ENCODE peak calls at places on chromosomes 3 and 15, in seven cellular contexts. One of them, this sample, is unnamed.

GRCh38 chr3:184471439-184471838 is 90.1 kb upstream of the EPHB3 start:
- DNase-seq in fibroblast of pulmonary artery: no peak
- DNase-seq in cardiac fibroblast: no peak
- DNase-seq in psoas muscle: no peak
- DNase-seq in NB4: no peak
- DNase-seq in dorsolateral prefrontal cortex: no peak
- DNase-seq in upper lobe of right lung: no peak
- DNase-seq in this sample: no peak

GRCh38 chr3:40852712-40853111 is 328.0 kb downstream of the ZNF621 start:
- DNase-seq in fibroblast of pulmonary artery: no peak
- DNase-seq in cardiac fibroblast: no peak
- DNase-seq in psoas muscle: no peak
- DNase-seq in NB4: no peak
- DNase-seq in dorsolateral prefrontal cortex: no peak
- DNase-seq in upper lobe of right lung: no peak
- DNase-seq in this sample: no peak

GRCh38 chr3:194817592-194818325 is 132.1 kb downstream of the FAM43A start:
- DNase-seq in fibroblast of pulmonary artery: no peak
- DNase-seq in cardiac fibroblast: no peak
- DNase-seq in psoas muscle: no peak
- DNase-seq in NB4: no peak
- DNase-seq in dorsolateral prefrontal cortex: no peak
- DNase-seq in upper lobe of right lung: peak
- DNase-seq in this sample: no peak

GRCh38 chr3:117688583-117688982 is 979.0 kb downstream of the TUSC7 start:
- DNase-seq in fibroblast of pulmonary artery: no peak
- DNase-seq in cardiac fibroblast: no peak
- DNase-seq in psoas muscle: no peak
- DNase-seq in NB4: no peak
- DNase-seq in dorsolateral prefrontal cortex: no peak
- DNase-seq in upper lobe of right lung: no peak
- DNase-seq in this sample: no peak

GRCh38 chr3:128341659-128342395 is 124.9 kb downstream of the DNAJB8 start:
- DNase-seq in fibroblast of pulmonary artery: no peak
- DNase-seq in cardiac fibroblast: no peak
- DNase-seq in psoas muscle: no peak
- DNase-seq in NB4: no peak
- DNase-seq in dorsolateral prefrontal cortex: no peak
- DNase-seq in upper lobe of right lung: no peak
- DNase-seq in this sample: no peak

GRCh38 chr3:49158108-49158709 is 7.9 kb downstream of the CCDC71 start:
- DNase-seq in fibroblast of pulmonary artery: no peak
- DNase-seq in cardiac fibroblast: no peak
- DNase-seq in psoas muscle: no peak
- DNase-seq in NB4: peak
- DNase-seq in dorsolateral prefrontal cortex: no peak
- DNase-seq in upper lobe of right lung: no peak
- DNase-seq in this sample: peak

GRCh38 chr3:191019855-191020254 is 157.4 kb upstream of the GMNC start:
- DNase-seq in fibroblast of pulmonary artery: no peak
- DNase-seq in cardiac fibroblast: no peak
- DNase-seq in psoas muscle: no peak
- DNase-seq in NB4: no peak
- DNase-seq in dorsolateral prefrontal cortex: no peak
- DNase-seq in upper lobe of right lung: no peak
- DNase-seq in this sample: no peak

GRCh38 chr3:128461731-128462130 is 5.0 kb downstream of the DNAJB8 start:
- DNase-seq in fibroblast of pulmonary artery: no peak
- DNase-seq in cardiac fibroblast: no peak
- DNase-seq in psoas muscle: no peak
- DNase-seq in NB4: no peak
- DNase-seq in dorsolateral prefrontal cortex: no peak
- DNase-seq in upper lobe of right lung: no peak
- DNase-seq in this sample: no peak

GRCh38 chr15:99708563-99708962 is 24.7 kb downstream of the LYSMD4 start:
- DNase-seq in fibroblast of pulmonary artery: peak
- DNase-seq in cardiac fibroblast: peak
- DNase-seq in psoas muscle: peak
- DNase-seq in NB4: peak
- DNase-seq in dorsolateral prefrontal cortex: no peak
- DNase-seq in upper lobe of right lung: peak
- DNase-seq in this sample: peak

GRCh38 chr3:24165583-24165982 is 220.5 kb downstream of the NR1D2 start:
- DNase-seq in fibroblast of pulmonary artery: no peak
- DNase-seq in cardiac fibroblast: no peak
- DNase-seq in psoas muscle: no peak
- DNase-seq in NB4: no peak
- DNase-seq in dorsolateral prefrontal cortex: no peak
- DNase-seq in upper lobe of right lung: no peak
- DNase-seq in this sample: no peak

GRCh38 chr3:148757238-148757930 is 59.7 kb downstream of the AGTR1 start:
- DNase-seq in fibroblast of pulmonary artery: peak
- DNase-seq in cardiac fibroblast: peak
- DNase-seq in psoas muscle: no peak
- DNase-seq in NB4: peak
- DNase-seq in dorsolateral prefrontal cortex: no peak
- DNase-seq in upper lobe of right lung: no peak
- DNase-seq in this sample: peak

GRCh38 chr3:149541091-149541491 is 66.6 kb downstream of the TM4SF4 start:
- DNase-seq in fibroblast of pulmonary artery: no peak
- DNase-seq in cardiac fibroblast: peak
- DNase-seq in psoas muscle: no peak
- DNase-seq in NB4: no peak
- DNase-seq in dorsolateral prefrontal cortex: no peak
- DNase-seq in upper lobe of right lung: no peak
- DNase-seq in this sample: no peak

GRCh38 chr15:88805031-88805780 is 2.0 kb downstream of the ACAN start:
- DNase-seq in fibroblast of pulmonary artery: no peak
- DNase-seq in cardiac fibroblast: no peak
- DNase-seq in psoas muscle: no peak
- DNase-seq in NB4: peak
- DNase-seq in dorsolateral prefrontal cortex: no peak
- DNase-seq in upper lobe of right lung: no peak
- DNase-seq in this sample: no peak

GRCh38 chr15:47431501-47431900 is 285.8 kb upstream of the SEMA6D start:
- DNase-seq in fibroblast of pulmonary artery: peak
- DNase-seq in cardiac fibroblast: peak
- DNase-seq in psoas muscle: no peak
- DNase-seq in NB4: no peak
- DNase-seq in dorsolateral prefrontal cortex: no peak
- DNase-seq in upper lobe of right lung: no peak
- DNase-seq in this sample: no peak

GRCh38 chr3:170520996-170521395 is 64.9 kb downstream of the SLC7A14 start:
- DNase-seq in fibroblast of pulmonary artery: no peak
- DNase-seq in cardiac fibroblast: no peak
- DNase-seq in psoas muscle: no peak
- DNase-seq in NB4: no peak
- DNase-seq in dorsolateral prefrontal cortex: no peak
- DNase-seq in upper lobe of right lung: no peak
- DNase-seq in this sample: peak

GRCh38 chr3:8497582-8497981 is 4.0 kb upstream of the LMCD1 start:
- DNase-seq in fibroblast of pulmonary artery: no peak
- DNase-seq in cardiac fibroblast: peak
- DNase-seq in psoas muscle: no peak
- DNase-seq in NB4: no peak
- DNase-seq in dorsolateral prefrontal cortex: no peak
- DNase-seq in upper lobe of right lung: no peak
- DNase-seq in this sample: peak

GRCh38 chr3:22115581-22115980 is 364.6 kb upstream of the ZNF385D start:
- DNase-seq in fibroblast of pulmonary artery: no peak
- DNase-seq in cardiac fibroblast: peak
- DNase-seq in psoas muscle: no peak
- DNase-seq in NB4: no peak
- DNase-seq in dorsolateral prefrontal cortex: no peak
- DNase-seq in upper lobe of right lung: no peak
- DNase-seq in this sample: peak

GRCh38 chr3:33144433-33144832 is 30.6 kb downstream of the CRTAP start:
- DNase-seq in fibroblast of pulmonary artery: no peak
- DNase-seq in cardiac fibroblast: no peak
- DNase-seq in psoas muscle: no peak
- DNase-seq in NB4: peak
- DNase-seq in dorsolateral prefrontal cortex: no peak
- DNase-seq in upper lobe of right lung: no peak
- DNase-seq in this sample: no peak

GRCh38 chr3:100777271-100777670 is 68.0 kb downstream of the TFG start:
- DNase-seq in fibroblast of pulmonary artery: no peak
- DNase-seq in cardiac fibroblast: peak
- DNase-seq in psoas muscle: no peak
- DNase-seq in NB4: no peak
- DNase-seq in dorsolateral prefrontal cortex: no peak
- DNase-seq in upper lobe of right lung: no peak
- DNase-seq in this sample: peak

GRCh38 chr15:64029633-64030032 is 16.7 kb downstream of the DAPK2 start:
- DNase-seq in fibroblast of pulmonary artery: no peak
- DNase-seq in cardiac fibroblast: no peak
- DNase-seq in psoas muscle: no peak
- DNase-seq in NB4: no peak
- DNase-seq in dorsolateral prefrontal cortex: no peak
- DNase-seq in upper lobe of right lung: no peak
- DNase-seq in this sample: no peak

GRCh38 chr3:141373768-141374526 is 5.6 kb downstream of the ZBTB38 start:
- DNase-seq in fibroblast of pulmonary artery: no peak
- DNase-seq in cardiac fibroblast: peak
- DNase-seq in psoas muscle: no peak
- DNase-seq in NB4: no peak
- DNase-seq in dorsolateral prefrontal cortex: no peak
- DNase-seq in upper lobe of right lung: no peak
- DNase-seq in this sample: peak

GRCh38 chr3:114622001-114622400 is 328.2 kb downstream of the TIGIT start:
- DNase-seq in fibroblast of pulmonary artery: no peak
- DNase-seq in cardiac fibroblast: no peak
- DNase-seq in psoas muscle: no peak
- DNase-seq in NB4: no peak
- DNase-seq in dorsolateral prefrontal cortex: no peak
- DNase-seq in upper lobe of right lung: no peak
- DNase-seq in this sample: no peak

GRCh38 chr3:196619213-196619612 is 20.3 kb upstream of the NRROS start:
- DNase-seq in fibroblast of pulmonary artery: no peak
- DNase-seq in cardiac fibroblast: no peak
- DNase-seq in psoas muscle: no peak
- DNase-seq in NB4: peak
- DNase-seq in dorsolateral prefrontal cortex: no peak
- DNase-seq in upper lobe of right lung: no peak
- DNase-seq in this sample: no peak

GRCh38 chr3:66991478-66991877 is 6.6 kb upstream of the KBTBD8 start:
- DNase-seq in fibroblast of pulmonary artery: peak
- DNase-seq in cardiac fibroblast: peak
- DNase-seq in psoas muscle: no peak
- DNase-seq in NB4: peak
- DNase-seq in dorsolateral prefrontal cortex: no peak
- DNase-seq in upper lobe of right lung: no peak
- DNase-seq in this sample: peak

GRCh38 chr3:66931286-66931685 is 66.8 kb upstream of the KBTBD8 start:
- DNase-seq in fibroblast of pulmonary artery: no peak
- DNase-seq in cardiac fibroblast: no peak
- DNase-seq in psoas muscle: no peak
- DNase-seq in NB4: no peak
- DNase-seq in dorsolateral prefrontal cortex: no peak
- DNase-seq in upper lobe of right lung: no peak
- DNase-seq in this sample: no peak

GRCh38 chr15:31273258-31273941 is 53.2 kb upstream of the KLF13 start:
- DNase-seq in fibroblast of pulmonary artery: no peak
- DNase-seq in cardiac fibroblast: no peak
- DNase-seq in psoas muscle: no peak
- DNase-seq in NB4: peak
- DNase-seq in dorsolateral prefrontal cortex: peak
- DNase-seq in upper lobe of right lung: no peak
- DNase-seq in this sample: no peak

GRCh38 chr3:64687781-64688515 is at the start of gene ADAMTS9:
- DNase-seq in fibroblast of pulmonary artery: peak
- DNase-seq in cardiac fibroblast: peak
- DNase-seq in psoas muscle: peak
- DNase-seq in NB4: no peak
- DNase-seq in dorsolateral prefrontal cortex: no peak
- DNase-seq in upper lobe of right lung: peak
- DNase-seq in this sample: peak

DNA sequence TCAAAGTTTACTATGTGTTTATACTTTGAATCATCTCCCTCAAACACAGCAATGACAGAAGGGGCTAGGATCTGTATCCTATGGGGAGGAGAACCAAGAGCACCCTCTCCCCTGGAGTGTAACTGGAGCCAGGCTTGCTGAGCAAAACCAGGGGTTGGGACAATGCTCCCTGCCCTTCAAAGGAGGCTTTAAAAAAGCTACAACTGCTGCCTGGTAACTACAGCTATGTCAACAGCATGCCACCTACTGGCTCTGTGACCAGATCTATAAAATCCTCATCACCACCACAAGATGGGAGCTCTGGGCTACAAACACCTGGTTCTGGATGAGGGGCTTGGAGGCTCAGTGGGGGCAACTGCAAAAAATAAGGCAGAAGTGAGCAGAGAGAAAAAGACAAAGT is 61.9 kb downstream of the ANO10 start:
- DNase-seq in fibroblast of pulmonary artery: no peak
- DNase-seq in cardiac fibroblast: no peak
- DNase-seq in psoas muscle: no peak
- DNase-seq in NB4: no peak
- DNase-seq in dorsolateral prefrontal cortex: no peak
- DNase-seq in upper lobe of right lung: no peak
- DNase-seq in this sample: no peak
- TF ChIP-seq CTCF in fibroblast of pulmonary artery: no peak
- TF ChIP-seq CTCF in cardiac fibroblast: no peak
- TF ChIP-seq CTCF in psoas muscle: no peak
- TF ChIP-seq CTCF in NB4: no peak
- TF ChIP-seq CTCF in dorsolateral prefrontal cortex: no peak
- TF ChIP-seq CTCF in upper lobe of right lung: no peak
- TF ChIP-seq CTCF in this sample: no peak

GRCh38 chr3:172329070-172329469 is 119.2 kb downstream of the GHSR start:
- DNase-seq in fibroblast of pulmonary artery: no peak
- DNase-seq in cardiac fibroblast: no peak
- DNase-seq in psoas muscle: no peak
- DNase-seq in NB4: no peak
- DNase-seq in dorsolateral prefrontal cortex: no peak
- DNase-seq in upper lobe of right lung: no peak
- DNase-seq in this sample: no peak
- TF ChIP-seq CTCF in fibroblast of pulmonary artery: no peak
- TF ChIP-seq CTCF in cardiac fibroblast: no peak
- TF ChIP-seq CTCF in psoas muscle: no peak
- TF ChIP-seq CTCF in NB4: no peak
- TF ChIP-seq CTCF in dorsolateral prefrontal cortex: no peak
- TF ChIP-seq CTCF in upper lobe of right lung: no peak
- TF ChIP-seq CTCF in this sample: no peak

DNA sequence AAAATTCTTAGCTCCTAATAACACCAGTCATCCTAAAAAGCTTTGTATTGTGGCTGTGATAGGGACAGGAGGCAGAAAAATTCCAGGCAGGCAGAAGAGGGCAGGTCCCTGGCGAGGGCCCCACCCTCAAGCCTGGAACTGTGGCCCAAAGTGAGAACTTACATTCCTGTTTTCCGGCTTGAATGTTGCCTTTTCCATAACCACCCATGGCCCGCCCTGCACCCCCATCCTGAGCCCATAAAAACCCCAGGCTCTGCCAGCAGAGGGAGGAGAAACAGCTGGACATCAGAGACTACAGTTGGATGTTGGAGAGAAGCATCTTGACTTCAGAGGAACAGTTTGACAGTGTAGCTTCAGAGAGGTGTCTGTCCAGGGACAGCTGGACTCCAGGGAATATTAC is 37.3 kb downstream of the SLCO2A1 start:
- DNase-seq in fibroblast of pulmonary artery: no peak
- DNase-seq in cardiac fibroblast: no peak
- DNase-seq in psoas muscle: no peak
- DNase-seq in NB4: no peak
- DNase-seq in dorsolateral prefrontal cortex: no peak
- DNase-seq in upper lobe of right lung: no peak
- DNase-seq in this sample: no peak
- TF ChIP-seq CTCF in fibroblast of pulmonary artery: peak
- TF ChIP-seq CTCF in cardiac fibroblast: no peak
- TF ChIP-seq CTCF in psoas muscle: no peak
- TF ChIP-seq CTCF in NB4: no peak
- TF ChIP-seq CTCF in dorsolateral prefrontal cortex: no peak
- TF ChIP-seq CTCF in upper lobe of right lung: no peak
- TF ChIP-seq CTCF in this sample: no peak

GRCh38 chr3:121749276-121750086 is at the start of gene GOLGB1:
- DNase-seq in fibroblast of pulmonary artery: peak
- DNase-seq in cardiac fibroblast: peak
- DNase-seq in psoas muscle: peak
- DNase-seq in NB4: peak
- DNase-seq in dorsolateral prefrontal cortex: peak
- DNase-seq in upper lobe of right lung: peak
- DNase-seq in this sample: peak
- TF ChIP-seq CTCF in fibroblast of pulmonary artery: no peak
- TF ChIP-seq CTCF in cardiac fibroblast: no peak
- TF ChIP-seq CTCF in psoas muscle: no peak
- TF ChIP-seq CTCF in NB4: no peak
- TF ChIP-seq CTCF in dorsolateral prefrontal cortex: no peak
- TF ChIP-seq CTCF in upper lobe of right lung: no peak
- TF ChIP-seq CTCF in this sample: no peak